ENCODE peak calls at places on chromosomes 16 and 17, in ten cellular contexts. T is GM18507; P is stimulated activated effector memory CD8-positive, alpha-beta T cell treated with anti-CD3 and anti-CD28 coated beads, Interleukin-12 subunit alpha, Interleukin-12 subunit beta, amount 100 ng/mL, for 72 hours; A is endothelial cell; L is NCI-H146; W is NCI-H1436 treated with DMSO at 0.1 percent for 48 hours; Q is EH; U is DMS153; B is iris pigment epithelial cell; Z is pancreas. G is an unnamed sample.

GRCh38 chr17:27807567-27808470 is 7.5 kb upstream of the NOS2 start:
- DNase-seq in Q (no peak), Z (peak), A (no peak), U (peak), P (peak), L (no peak), B (no peak), W (peak), T (peak), G (no peak)

GRCh38 chr16:1193143-1193824 is 31.8 kb downstream of the TPSG1 start:
- DNase-seq in U (peak), L (peak), Z (no peak), A (no peak), B (no peak), Q (no peak), W (peak), P (no peak), T (no peak), G (no peak)

GRCh38 chr17:29369831-29370735 is 20.1 kb upstream of the TAOK1 start:
- DNase-seq in P (peak), A (peak), U (peak), Z (no peak), Q (peak), W (peak), L (peak), T (peak), B (peak), G (peak)

GRCh38 chr17:31413871-31414589 is 22.6 kb downstream of the RAB11FIP4 start:
- DNase-seq in Q (peak), W (no peak), U (no peak), P (no peak), T (no peak), L (no peak), B (peak), Z (no peak), A (no peak), G (peak)

GRCh38 chr17:81374890-81375289 is 20.4 kb upstream of the BAHCC1 start:
- DNase-seq in T (no peak), P (no peak), Q (no peak), U (no peak), L (no peak), B (no peak), W (no peak), A (no peak), Z (no peak), G (no peak)

GRCh38 chr16:30010817-30011504 is at the start of gene DOC2A:
- DNase-seq in Q (no peak), Z (no peak), B (no peak), L (peak), P (no peak), T (no peak), W (no peak), U (no peak), A (peak), G (no peak)

GRCh38 chr17:28657756-28658155 is 4.0 kb downstream of the SDF2 start:
- DNase-seq in W (no peak), Q (peak), T (no peak), L (no peak), A (no peak), U (no peak), B (peak), P (no peak), Z (no peak), G (peak)

GRCh38 chr17:4953461-4953961 is 2.6 kb downstream of the ENO3 start:
- DNase-seq in Z (no peak), U (no peak), P (no peak), T (no peak), B (peak), W (no peak), A (no peak), Q (peak), L (no peak), G (peak)

GRCh38 chr17:6019959-6020358 is 50.2 kb upstream of the WSCD1 start:
- DNase-seq in T (no peak), P (no peak), W (no peak), Q (no peak), Z (no peak), L (no peak), B (no peak), U (no peak), A (no peak), G (no peak)

GRCh38 chr17:77365584-77366186 is 224.9 kb downstream of the SEC14L1 start:
- DNase-seq in U (peak), W (peak), T (no peak), L (peak), P (no peak), Q (peak), B (peak), A (no peak), Z (peak), G (peak)

GRCh38 chr17:68020451-68020779 is 15.1 kb upstream of the KPNA2 start:
- DNase-seq in Z (no peak), Q (no peak), A (no peak), W (no peak), U (no peak), T (no peak), B (no peak), L (no peak), P (no peak), G (no peak)

GRCh38 chr17:68861602-68862001 is 93.6 kb downstream of the ABCA8 start:
- DNase-seq in W (peak), U (peak), L (no peak), B (no peak), P (no peak), A (no peak), Q (no peak), Z (no peak), T (no peak), G (no peak)

GRCh38 chr17:31533546-31534155 is 142.2 kb downstream of the RAB11FIP4 start:
- DNase-seq in Z (no peak), B (peak), P (no peak), L (peak), Q (peak), U (no peak), W (no peak), A (peak), T (no peak), G (peak)

GRCh38 chr16:9929313-9929712 is 252.9 kb downstream of the GRIN2A start:
- DNase-seq in A (no peak), Z (no peak), W (no peak), Q (no peak), B (no peak), U (peak), P (no peak), L (no peak), T (no peak), G (no peak)

GRCh38 chr17:47257651-47258339 is 4.2 kb downstream of the ITGB3 start:
- DNase-seq in B (peak), U (no peak), L (no peak), P (no peak), T (no peak), Z (no peak), A (no peak), W (no peak), Q (peak), G (peak)

G was measured in RCC 7860.